ENCODE peak calls at places on chromosomes 11 and 22, in eight cellular contexts. G is neural crest cell, R is fibroblast of the aortic adventitia, J is WTC11, C is activated B cell treated with CpG ODN at 0.5 μM for 24 hours, D is breast epithelium, A is endothelial cell, Q is cardiac fibroblast. V is an unnamed sample.

GRCh38 chr22:19991645-19992451 is 24.8 kb downstream of the ARVCF start:
- DNase-seq in Q (no peak), J (no peak), R (no peak), G (no peak), D (no peak), C (no peak), A (no peak), V (no peak)

GRCh38 chr22:27192135-27192900 is 534.9 kb downstream of the MIAT start:
- DNase-seq in C (no peak), Q (no peak), J (no peak), D (no peak), A (no peak), G (no peak), R (peak), V (no peak)

GRCh38 chr11:2534131-2534956 is 89.5 kb downstream of the KCNQ1 start:
- DNase-seq in Q (no peak), D (no peak), A (no peak), C (no peak), J (no peak), R (no peak), G (no peak), V (no peak)

GRCh38 chr11:103624708-103625623 is 411.5 kb upstream of the DDI1 start:
- DNase-seq in D (no peak), J (no peak), Q (peak), G (no peak), R (peak), C (no peak), A (no peak), V (no peak)

GRCh38 chr22:36386351-36386899 is 1.3 kb downstream of the MYH9 start:
- DNase-seq in R (peak), C (peak), G (no peak), A (no peak), J (no peak), D (no peak), Q (peak), V (no peak)

GRCh38 chr11:42840176-42840829 is 471.5 kb upstream of the API5 start:
- DNase-seq in D (no peak), Q (no peak), G (no peak), C (no peak), A (no peak), J (no peak), R (no peak), V (no peak)

GRCh38 chr11:83044958-83045712 is 26.6 kb downstream of the RAB30 start:
- DNase-seq in G (no peak), J (no peak), C (no peak), R (peak), A (no peak), Q (peak), D (no peak), V (no peak)

GRCh38 chr22:36211237-36211881 is 9.8 kb upstream of the APOL4 start:
- DNase-seq in Q (peak), C (no peak), G (no peak), A (no peak), D (no peak), R (peak), J (no peak), V (no peak)

GRCh38 chr11:92440701-92441338 is 216.2 kb downstream of the FAT3 start:
- DNase-seq in D (no peak), R (no peak), A (no peak), J (no peak), G (no peak), C (no peak), Q (no peak), V (no peak)

GRCh38 chr11:57641011-57641410 is 8.7 kb downstream of the YPEL4 start:
- DNase-seq in Q (peak), A (no peak), D (no peak), J (peak), R (peak), G (peak), C (no peak), V (no peak)

GRCh38 chr11:57343825-57344224 is 5.7 kb downstream of the P2RX3 start:
- DNase-seq in G (no peak), A (no peak), J (no peak), D (no peak), Q (no peak), R (no peak), C (no peak), V (no peak)

GRCh38 chr11:118592616-118593367 is 14.6 kb upstream of the PHLDB1 start:
- DNase-seq in C (no peak), A (no peak), G (no peak), D (no peak), J (no peak), R (peak), Q (no peak), V (no peak)

GRCh38 chr22:23579280-23579679 is 810 bp downstream of the IGLL1 start:
- DNase-seq in D (no peak), R (no peak), C (no peak), G (no peak), A (no peak), J (no peak), Q (no peak), V (no peak)

GRCh38 chr11:106014035-106014434 is 8.0 kb downstream of the MSANTD4 start:
- DNase-seq in J (no peak), D (no peak), C (no peak), G (no peak), A (no peak), Q (no peak), R (no peak), V (no peak)

GRCh38 chr11:64356498-64357411 is 2.2 kb upstream of the RPS6KA4 start:
- DNase-seq in A (peak), C (no peak), Q (peak), J (peak), D (no peak), G (peak), R (peak), V (peak)
- TF ChIP-seq CTCF in A (no peak), C (no peak), Q (peak), J (peak), D (no peak), G (peak), R (peak), V (peak)

DNA sequence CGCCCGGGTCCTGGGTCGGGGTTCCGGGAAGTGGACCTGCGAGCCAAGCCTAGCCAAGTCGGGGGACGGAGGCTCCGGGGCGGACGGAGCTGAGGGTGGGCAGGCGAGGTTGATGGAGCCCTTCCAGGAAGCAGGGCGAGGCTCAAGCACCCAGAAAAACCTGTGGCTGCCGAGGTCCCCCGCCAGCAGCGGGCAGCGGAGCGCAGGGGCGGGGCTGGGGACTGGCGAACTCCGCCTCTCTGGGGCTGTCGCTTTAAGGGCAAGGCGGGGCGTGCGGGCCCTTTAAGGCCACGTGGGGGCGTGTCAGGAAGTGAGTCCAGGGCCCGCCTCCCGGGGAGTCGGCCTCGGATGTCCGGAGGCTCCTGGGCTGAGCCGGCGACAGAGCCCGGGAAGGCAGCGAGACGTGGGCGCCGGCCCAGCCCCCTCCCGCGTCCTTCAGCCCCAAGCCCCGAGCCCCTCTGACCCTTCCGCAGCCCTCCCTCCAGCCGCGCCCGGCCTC is at the start of gene SLC35C1:
- DNase-seq in A (peak), D (peak), C (peak), G (peak), R (peak), J (peak), Q (peak), V (peak)
- TF ChIP-seq CTCF in A (peak), D (no peak), C (no peak), G (no peak), R (peak), J (peak), Q (peak), V (no peak)

DNA sequence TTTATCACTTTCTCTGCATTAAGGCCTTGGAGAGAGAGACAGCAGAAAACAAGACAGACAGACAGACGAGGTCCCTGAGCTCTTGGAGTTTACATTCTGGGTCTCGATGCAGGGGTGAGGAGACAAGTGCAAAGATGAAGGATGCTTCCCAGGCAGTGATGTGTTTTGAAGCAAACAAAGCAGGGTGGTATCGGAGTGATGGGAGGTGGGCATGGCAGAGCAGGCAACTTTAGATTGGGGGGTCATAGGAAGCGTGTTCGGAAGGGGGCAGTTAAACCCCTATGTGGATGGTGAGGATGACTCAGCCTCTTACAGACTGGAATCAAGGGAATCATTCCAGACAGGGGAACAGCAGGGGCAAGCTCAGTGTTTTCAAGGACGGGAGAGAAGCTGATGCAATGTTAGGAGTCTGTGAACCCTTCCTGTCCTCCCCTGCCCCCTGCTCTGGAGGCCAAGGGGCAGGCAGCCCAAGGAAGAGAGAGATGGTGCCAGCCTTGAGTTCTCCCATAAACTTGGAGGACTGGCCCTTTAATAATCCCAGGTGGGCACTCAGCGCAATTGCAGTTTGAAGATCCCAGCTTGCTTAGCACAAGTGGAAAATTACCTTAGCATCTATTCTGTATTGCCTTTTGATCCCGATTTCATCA is 180.2 kb downstream of the CHST1 start:
- DNase-seq in G (no peak), A (no peak), D (no peak), R (no peak), J (no peak), Q (no peak), C (no peak), V (no peak)
- TF ChIP-seq CTCF in G (no peak), A (no peak), D (no peak), R (no peak), J (no peak), Q (no peak), C (no peak), V (no peak)

GRCh38 chr22:48981671-48982070 is 846.0 kb downstream of the BRD1 start:
- DNase-seq in A (no peak), R (no peak), D (no peak), Q (no peak), C (no peak), G (no peak), J (no peak), V (no peak)

GRCh38 chr22:48980409-48980808 is 847.3 kb downstream of the BRD1 start:
- DNase-seq in A (no peak), R (no peak), D (no peak), Q (no peak), C (no peak), J (no peak), G (no peak), V (no peak)

GRCh38 chr22:48976556-48977535 is 850.8 kb downstream of the BRD1 start:
- DNase-seq in Q (no peak), C (no peak), D (no peak), R (no peak), G (no peak), J (no peak), A (no peak), V (no peak)

GRCh38 chr22:48980918-48981317 is 846.8 kb downstream of the BRD1 start:
- DNase-seq in A (no peak), C (no peak), J (no peak), Q (no peak), R (no peak), G (no peak), D (no peak), V (no peak)

DNA sequence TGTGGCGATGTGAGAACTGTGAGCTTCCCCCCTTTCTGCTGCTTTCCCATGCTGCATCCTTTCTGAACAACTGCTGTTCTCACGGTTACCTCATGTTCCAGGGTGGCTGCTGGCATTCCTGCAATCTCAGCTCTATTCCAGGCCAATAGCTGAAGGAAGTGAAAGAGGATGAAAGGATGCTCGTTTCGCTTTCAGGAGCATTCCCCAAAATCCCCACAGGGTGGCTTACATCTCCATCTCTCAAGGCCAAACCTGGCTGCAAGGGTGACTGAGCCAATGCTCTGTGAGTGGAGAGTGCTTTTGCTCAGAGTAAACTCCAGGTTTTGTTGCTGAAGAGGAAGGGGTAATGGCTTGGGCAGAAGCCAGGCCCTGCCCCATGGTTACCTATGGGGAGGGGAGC is 848.2 kb downstream of the BRD1 start:
- DNase-seq in G (no peak), D (no peak), J (peak), Q (no peak), C (no peak), A (no peak), R (no peak), V (no peak)
- TF ChIP-seq CTCF in G (peak), D (no peak), J (no peak), Q (no peak), C (no peak), A (no peak), R (no peak), V (no peak)

DNA sequence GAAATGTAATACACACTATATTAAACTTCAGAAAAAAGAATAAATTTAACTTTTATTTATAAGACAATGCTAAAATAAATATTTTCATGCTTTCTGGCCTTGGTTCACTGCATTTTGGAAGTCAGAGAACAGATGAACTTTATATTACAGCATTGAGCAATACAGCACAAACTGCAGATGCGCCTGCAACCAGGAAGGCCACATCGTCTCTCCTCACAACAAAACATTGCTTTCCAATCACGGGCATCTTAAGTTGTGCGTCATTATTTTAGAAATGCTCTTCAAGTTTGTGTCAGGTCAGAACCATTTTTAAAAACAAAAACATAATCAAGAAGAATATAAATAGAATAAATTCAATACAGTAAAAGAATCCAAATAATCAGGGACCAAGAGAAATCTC is 89.3 kb upstream of the CEP126 start:
- DNase-seq in R (no peak), C (no peak), Q (no peak), D (no peak), J (no peak), G (no peak), A (no peak), V (no peak)
- TF ChIP-seq CTCF in R (no peak), C (no peak), Q (no peak), D (no peak), J (no peak), G (no peak), A (no peak), V (no peak)

DNA sequence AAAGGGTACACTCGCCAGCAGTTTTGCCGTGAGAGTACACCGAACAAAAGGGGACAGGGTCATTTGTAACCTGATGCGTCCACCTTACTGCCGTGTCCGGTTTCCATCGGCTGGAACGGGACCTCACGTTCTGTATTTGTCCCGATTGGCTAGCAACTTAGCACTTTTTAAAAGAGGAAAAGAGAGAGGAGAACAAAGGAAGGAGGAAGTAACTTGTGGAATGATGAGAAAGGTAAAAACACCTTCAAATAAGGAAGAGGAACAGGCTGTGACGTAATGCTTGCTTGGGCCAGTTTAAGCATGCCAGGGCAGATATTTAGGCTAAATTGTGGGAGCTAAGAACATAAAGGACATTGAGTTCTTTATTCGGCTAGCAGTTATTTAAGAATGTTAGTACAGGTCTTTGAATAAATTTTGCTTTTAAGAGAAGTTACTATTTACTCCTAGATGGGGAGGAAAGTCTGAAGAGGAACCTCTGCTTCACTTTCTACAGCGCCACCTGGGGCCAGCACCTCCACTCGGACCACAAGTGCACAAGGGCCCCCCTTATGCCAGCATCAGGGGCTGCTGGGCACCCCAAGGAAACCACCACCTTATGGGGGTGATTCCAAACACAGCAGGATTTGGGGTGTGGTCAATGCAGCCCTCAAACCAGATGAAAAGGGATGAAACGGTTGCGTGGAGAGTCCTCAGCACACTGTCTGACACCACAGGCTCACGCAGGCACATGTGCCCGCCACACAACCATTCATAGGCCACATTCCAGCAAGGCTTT is 5.8 kb downstream of the ARSA start:
- DNase-seq in D (peak), Q (no peak), G (no peak), C (no peak), A (no peak), J (no peak), R (no peak), V (no peak)
- TF ChIP-seq CTCF in D (no peak), Q (peak), G (no peak), C (no peak), A (no peak), J (no peak), R (no peak), V (no peak)

DNA sequence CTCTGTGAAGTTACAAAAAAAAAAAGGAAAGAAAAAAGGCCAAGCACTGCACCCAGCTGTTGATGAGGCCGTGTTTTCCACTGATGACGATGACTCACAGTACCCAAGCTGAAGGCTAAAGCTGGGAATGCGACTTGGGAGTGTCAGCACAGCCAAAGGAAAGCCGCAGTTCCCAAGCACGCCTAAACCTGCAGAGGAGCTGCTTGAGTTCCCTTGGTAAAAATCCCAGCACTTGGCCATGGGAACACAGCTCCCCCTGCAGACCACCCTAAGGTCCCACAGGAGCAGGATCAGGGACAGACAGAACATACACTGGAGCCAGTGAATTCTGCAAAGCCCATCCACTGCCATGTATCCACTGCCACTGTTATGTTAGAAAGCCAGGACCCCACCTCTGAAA is 39.9 kb downstream of the SERGEF start:
- DNase-seq in Q (peak), C (no peak), A (peak), R (peak), J (peak), D (peak), G (peak), V (no peak)
- TF ChIP-seq CTCF in Q (peak), C (no peak), A (peak), R (peak), J (peak), D (no peak), G (peak), V (peak)

GRCh38 chr22:30325065-30325720 is 1.5 kb downstream of the TBC1D10A start:
- DNase-seq in G (no peak), A (no peak), C (no peak), J (no peak), D (peak), R (peak), Q (peak), V (peak)

GRCh38 chr22:30325724-30326703 is 727 bp downstream of the TBC1D10A start:
- DNase-seq in R (no peak), A (no peak), J (no peak), G (no peak), D (peak), C (no peak), Q (no peak), V (no peak)

GRCh38 chr22:30328466-30329049 is 1.8 kb upstream of the TBC1D10A start:
- DNase-seq in J (no peak), C (no peak), D (no peak), Q (no peak), A (no peak), G (no peak), R (no peak), V (no peak)

GRCh38 chr22:30326704-30327362 is at the start of gene TBC1D10A:
- DNase-seq in C (peak), D (peak), R (peak), G (peak), Q (peak), J (peak), A (peak), V (peak)

DNA sequence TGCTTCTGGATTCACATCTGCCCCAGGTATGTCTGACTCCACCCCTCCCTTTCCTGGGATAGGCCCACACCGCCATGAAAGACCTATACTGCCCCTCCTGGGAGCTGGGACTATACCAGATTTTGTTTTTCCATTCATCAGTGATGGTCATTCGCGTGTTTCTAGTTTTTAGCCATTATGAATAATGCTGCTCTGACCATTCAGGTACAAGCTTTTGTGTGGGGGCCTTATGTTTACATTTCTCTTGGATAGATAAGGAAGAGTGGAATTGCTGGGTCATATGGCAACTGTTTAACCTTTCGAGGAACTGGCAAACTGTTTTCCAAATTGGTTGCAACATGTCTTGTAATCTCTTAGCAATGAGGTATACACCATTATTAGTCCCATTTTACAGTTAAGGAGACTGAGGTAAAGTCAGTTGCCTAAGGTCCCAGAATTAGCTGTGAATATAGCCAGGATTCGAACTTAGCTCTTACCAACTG is 1.2 kb upstream of the TBC1D10A start:
- DNase-seq in C (no peak), Q (no peak), D (no peak), A (no peak), J (peak), R (no peak), G (no peak), V (no peak)
- TF ChIP-seq CTCF in C (no peak), Q (no peak), D (no peak), A (no peak), J (no peak), R (no peak), G (peak), V (no peak)

DNA sequence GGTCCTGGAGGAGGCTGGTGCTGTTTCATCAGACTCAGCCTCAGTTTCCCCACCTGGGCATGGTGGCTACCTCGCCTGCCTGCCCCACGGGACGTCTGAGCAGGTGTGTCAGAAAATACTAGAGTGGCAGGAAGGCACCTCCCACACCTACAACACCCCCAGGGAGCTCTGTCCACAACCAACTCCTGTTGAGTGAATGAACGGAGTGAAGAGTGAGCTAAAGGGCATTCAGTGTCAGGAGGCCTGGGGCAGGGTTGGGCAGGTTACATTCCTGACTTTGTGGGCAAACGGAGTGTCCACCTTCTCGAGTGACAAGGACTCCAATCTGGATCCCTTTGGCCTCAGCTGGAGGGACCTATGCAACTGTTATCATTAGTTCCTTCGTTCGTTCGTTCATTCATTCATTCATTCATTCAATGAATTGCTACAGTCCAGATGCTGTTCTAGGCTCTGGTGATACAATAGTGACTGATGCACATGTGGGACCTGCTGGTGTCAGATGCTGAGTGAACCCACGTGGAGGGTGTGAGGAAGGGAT is 195.2 kb downstream of the CTTN start:
- DNase-seq in R (no peak), J (no peak), G (no peak), C (no peak), Q (no peak), A (no peak), D (no peak), V (no peak)
- TF ChIP-seq CTCF in R (no peak), J (no peak), G (no peak), C (no peak), Q (no peak), A (no peak), D (no peak), V (no peak)